ENCODE peak calls at places on chromosomes 2 and 18, in four cellular contexts. H is progenitor cell of endocrine pancreas, Z is BJ, E is NCI-H1092 treated with DMSO at 0.1 percent for 48 hours. K is an unnamed sample.

GRCh38 chr2:26982102-26982742 is 11.8 kb downstream of the MAPRE3 start:
- DNase-seq in H (peak; percentile 23), Z (no peak), E (peak; percentile 83), K (peak; percentile 87)

GRCh38 chr18:23730850-23731249 is 41.6 kb downstream of the LAMA3 start:
- DNase-seq in H (no peak), Z (no peak), E (no peak), K (no peak)

GRCh38 chr2:196823750-196824149 is 14.6 kb upstream of the C2orf66 start:
- DNase-seq in H (no peak), Z (peak; percentile 59), E (no peak), K (no peak)

GRCh38 chr2:49616800-49617199 is 462.5 kb upstream of the FSHR start:
- DNase-seq in H (no peak), Z (no peak), E (peak; percentile 33), K (no peak)

GRCh38 chr2:34570266-34570872 is 971.3 kb upstream of the FAM98A start:
- DNase-seq in H (no peak), Z (no peak), E (no peak), K (no peak)

GRCh38 chr18:22113144-22113813 is 56.1 kb upstream of the GATA6 start:
- DNase-seq in H (no peak), Z (no peak), E (no peak), K (no peak)

GRCh38 chr2:234967874-234968208 is 16.0 kb downstream of the SH3BP4 start:
- DNase-seq in H (no peak), Z (no peak), E (no peak), K (no peak)

GRCh38 chr2:7609556-7610323 is 692.5 kb downstream of the RNF144A start:
- DNase-seq in H (no peak), Z (no peak), E (no peak), K (no peak)